ENCODE peak calls at places on chromosome 5, in six cellular contexts. U, K, S, P, F and B are unnamed samples.

GRCh38 chr5:145752947-145753346 is 82.2 kb downstream of the PRELID2 start:
- DNase-seq in U (peak; percentile 42), K (no peak), S (no peak), P (no peak), F (no peak), B (no peak)

GRCh38 chr5:32443541-32444190 is 874 bp downstream of the ZFR start:
- DNase-seq in U (peak; percentile 25), K (peak; percentile 45), S (peak; percentile 85), P (peak; percentile 26), F (no peak), B (peak; percentile 63)

GRCh38 chr5:136526021-136526420 is 160.7 kb upstream of the TRPC7 start:
- DNase-seq in U (no peak), K (no peak), S (peak; percentile 74), P (no peak), F (no peak), B (no peak)

GRCh38 chr5:123344819-123345426 is 78.3 kb downstream of the CEP120 start:
- DNase-seq in U (peak; percentile 52), K (no peak), S (peak; percentile 51), P (peak; percentile 2), F (no peak), B (peak; percentile 51)

GRCh38 chr5:139658928-139659667 is 10.9 kb downstream of the CXXC5 start:
- DNase-seq in U (peak; percentile 77), K (no peak), S (peak; percentile 91), P (no peak), F (no peak), B (peak; percentile 96)

GRCh38 chr5:55338092-55338613 is 30.4 kb downstream of the MTREX start:
- DNase-seq in U (peak; percentile 2), K (no peak), S (no peak), P (no peak), F (no peak), B (no peak)

GRCh38 chr5:157271740-157272271 is 5.9 kb downstream of the CYFIP2 start:
- DNase-seq in U (no peak), K (no peak), S (no peak), P (no peak), F (no peak), B (no peak)

GRCh38 chr5:170070556-170071412 is 34.9 kb upstream of the FOXI1 start:
- DNase-seq in U (peak; percentile 45), K (peak; percentile 69), S (peak; percentile 59), P (peak; percentile 32), F (peak; percentile 17), B (peak; percentile 46)

GRCh38 chr5:36160617-36161016 is 8.7 kb downstream of the SKP2 start:
- DNase-seq in U (no peak), K (no peak), S (no peak), P (no peak), F (no peak), B (no peak)

GRCh38 chr5:37786855-37787254 is 53.0 kb downstream of the GDNF start:
- DNase-seq in U (peak; percentile 85), K (no peak), S (peak; percentile 28), P (no peak), F (no peak), B (peak; percentile 87)

GRCh38 chr5:43110606-43111170 is 10.0 kb upstream of the ZNF131 start:
- DNase-seq in U (no peak), K (peak; percentile 59), S (peak; percentile 53), P (no peak), F (no peak), B (no peak)

GRCh38 chr5:57340681-57341080 is 141.9 kb downstream of the ACTBL2 start:
- DNase-seq in U (no peak), K (no peak), S (no peak), P (no peak), F (no peak), B (no peak)

GRCh38 chr5:172733179-172733973 is 37.6 kb downstream of the DUSP1 start:
- DNase-seq in U (peak; percentile 90), K (no peak), S (peak; percentile 50), P (no peak), F (no peak), B (peak; percentile 99)

GRCh38 chr5:163586431-163587033 is 81.1 kb downstream of the MAT2B start:
- DNase-seq in U (no peak), K (no peak), S (peak; percentile 73), P (no peak), F (no peak), B (no peak)

GRCh38 chr5:172007795-172008465 is 1.5 kb upstream of the FBXW11 start:
- DNase-seq in U (peak; percentile 64), K (peak; percentile 30), S (no peak), P (no peak), F (no peak), B (peak; percentile 82)

GRCh38 chr5:151770383-151771258 is 1.1 kb upstream of the G3BP1 start:
- DNase-seq in U (peak; percentile 42), K (peak; percentile 81), S (peak; percentile 94), P (peak; percentile 65), F (peak; percentile 56), B (peak; percentile 75)

GRCh38 chr5:172383231-172383802 is 71.0 kb downstream of the SH3PXD2B start:
- DNase-seq in U (peak; percentile 81), K (no peak), S (no peak), P (no peak), F (no peak), B (peak; percentile 25)

GRCh38 chr5:17217421-17218352 is at the start of gene BASP1:
- DNase-seq in U (peak; percentile 75), K (peak; percentile 86), S (peak; percentile 92), P (peak; percentile 80), F (no peak), B (peak; percentile 85)

GRCh38 chr5:41213340-41213739 is at the start of gene C6:
- DNase-seq in U (no peak), K (no peak), S (no peak), P (no peak), F (no peak), B (no peak)

GRCh38 chr5:122805481-122805880 is 30.6 kb downstream of the SNX2 start:
- DNase-seq in U (peak; percentile 52), K (no peak), S (no peak), P (no peak), F (no peak), B (peak; percentile 43)

GRCh38 chr5:174271316-174271715 is 225.8 kb downstream of the NSG2 start:
- DNase-seq in U (no peak), K (no peak), S (no peak), P (no peak), F (no peak), B (no peak)

GRCh38 chr5:166716856-166717492 is 1574.5 kb upstream of the WWC1 start:
- DNase-seq in U (no peak), K (no peak), S (no peak), P (no peak), F (no peak), B (no peak)

GRCh38 chr5:91018712-91019371 is 364.3 kb downstream of the ARRDC3 start:
- DNase-seq in U (no peak), K (no peak), S (no peak), P (no peak), F (no peak), B (peak; percentile 20)

GRCh38 chr5:139640432-139641115 is 7.6 kb upstream of the CXXC5 start:
- DNase-seq in U (no peak), K (peak; percentile 45), S (no peak), P (no peak), F (no peak), B (no peak)

GRCh38 chr5:56900395-56900794 is 9.0 kb upstream of the SETD9 start:
- DNase-seq in U (peak; percentile 53), K (no peak), S (no peak), P (no peak), F (no peak), B (peak; percentile 59)

GRCh38 chr5:132272341-132273210 is 15.1 kb downstream of the PDLIM4 start:
- DNase-seq in U (peak; percentile 39), K (peak; percentile 83), S (peak; percentile 85), P (peak; percentile 75), F (no peak), B (peak; percentile 68)

GRCh38 chr5:145912594-145912993 is 23.8 kb upstream of the SH3RF2 start:
- DNase-seq in U (no peak), K (no peak), S (no peak), P (no peak), F (no peak), B (no peak)

GRCh38 chr5:137344723-137345322 is 154.3 kb downstream of the SPOCK1 start:
- DNase-seq in U (peak; percentile 53), K (peak; percentile 58), S (peak; percentile 73), P (peak; percentile 35), F (peak; percentile 9), B (peak; percentile 5)

GRCh38 chr5:52668544-52669185 is 119.1 kb upstream of the ITGA1 start:
- DNase-seq in U (no peak), K (no peak), S (no peak), P (no peak), F (no peak), B (no peak)

GRCh38 chr5:51389582-51390463 is 6.6 kb downstream of the ISL1 start:
- DNase-seq in U (no peak), K (peak; percentile 57), S (peak; percentile 80), P (no peak), F (no peak), B (peak; percentile 83)

DNA sequence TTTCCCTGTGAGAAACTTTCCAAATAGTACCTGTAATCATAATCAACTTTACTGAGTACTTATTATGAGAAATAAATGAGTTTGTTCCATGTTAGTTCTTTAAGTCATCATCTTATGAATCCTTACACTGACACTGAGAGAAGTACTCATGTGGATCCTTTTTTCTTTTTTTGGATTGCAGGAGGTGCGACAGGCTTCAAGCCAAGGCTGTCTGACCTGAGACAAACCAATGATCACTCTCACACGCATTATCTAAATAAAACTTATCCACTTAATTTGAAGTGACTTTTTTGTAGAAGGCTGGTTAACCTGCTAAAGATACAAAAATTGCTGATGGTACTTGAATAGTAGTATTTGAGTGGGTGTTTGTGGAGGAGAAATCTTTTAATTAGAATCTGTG is 39.5 kb downstream of the JAKMIP2 start:
- DNase-seq in U (no peak), K (no peak), S (no peak), P (no peak), F (no peak), B (no peak)
- H2BK15ac ChIP-seq in U (no peak overlapping the region), K (no peak overlapping the region), S (no peak overlapping the region), P (no peak overlapping the region), F (no peak overlapping the region), B (no peak overlapping the region)

GRCh38 chr5:144126707-144127106 is 43.8 kb downstream of the YIPF5 start:
- DNase-seq in U (no peak), K (no peak), S (no peak), P (no peak), F (no peak), B (no peak)
- H3K23ac ChIP-seq in U (no peak overlapping the region), K (no peak overlapping the region), S (no peak overlapping the region), P (no peak overlapping the region), F (no peak overlapping the region), B (no peak overlapping the region)

GRCh38 chr5:12586406-12586805 is 682.2 kb upstream of the CTNND2 start:
- DNase-seq in U (no peak), K (no peak), S (no peak), P (no peak), F (no peak), B (no peak)
- H2BK15ac ChIP-seq in U (no peak overlapping the region), K (no peak overlapping the region), S (no peak overlapping the region), P (no peak overlapping the region), F (no peak overlapping the region), B (no peak overlapping the region)

DNA sequence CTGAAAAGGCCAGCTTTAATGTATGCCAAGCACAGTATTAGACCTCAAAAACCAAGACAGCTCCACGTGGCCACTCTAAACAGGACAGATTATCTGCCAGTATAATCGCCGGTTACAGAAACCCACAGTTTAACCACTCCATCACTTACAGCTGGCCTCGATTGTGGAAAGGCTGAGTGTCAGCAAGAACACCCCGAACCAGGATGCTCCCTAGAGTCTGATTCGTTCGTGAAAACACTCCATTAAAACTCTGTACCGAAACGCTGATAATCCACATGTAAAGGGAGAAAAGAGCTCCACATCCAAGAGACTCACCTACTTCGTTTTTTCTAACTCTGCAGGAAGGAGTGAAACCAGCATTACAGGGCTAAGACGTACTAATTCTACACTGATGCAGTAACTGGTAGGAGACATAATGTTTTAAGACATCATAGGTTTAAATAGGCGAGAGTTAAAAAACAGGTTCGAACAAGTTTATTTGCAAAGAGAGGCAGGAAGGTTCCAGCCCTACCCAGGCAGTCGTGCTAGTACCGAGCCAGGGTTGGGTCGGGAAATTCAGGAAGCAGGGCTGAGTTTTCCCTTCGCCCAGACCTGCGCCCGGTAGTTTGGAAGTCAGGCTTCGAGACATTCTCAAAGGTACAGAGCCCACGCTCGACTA is 952 bp downstream of the SERINC5 start:
- DNase-seq in U (peak; percentile 28), K (no peak), S (no peak), P (no peak), F (no peak), B (peak; percentile 56)
- H3K23ac ChIP-seq in U (peak overlapping the region; percentile 67), K (no peak overlapping the region), S (no peak overlapping the region), P (no peak overlapping the region), F (no peak overlapping the region), B (no peak overlapping the region)